ENCODE peak calls at places on chromosomes 1 and 21, in eight cellular contexts. V, I, Z, U, J, K, R and W are unnamed samples.

GRCh38 chr1:89519779-89520358 is 4.8 kb upstream of the LRRC8B start:
- DNase-seq in I (peak; percentile 26), R (no peak), U (no peak), V (no peak), Z (no peak), J (no peak), K (peak; percentile 32), W (peak; percentile 17)

GRCh38 chr1:118815909-118816308 is 172.2 kb downstream of the TBX15 start:
- DNase-seq in U (no peak), K (no peak), J (no peak), R (no peak), V (no peak), Z (no peak), I (no peak), W (no peak)

GRCh38 chr21:29486306-29486705 is 187.6 kb downstream of the BACH1 start:
- DNase-seq in I (no peak), J (no peak), V (no peak), U (no peak), Z (no peak), R (no peak), K (no peak), W (no peak)

GRCh38 chr1:44792736-44793502 is 4.9 kb upstream of the BEST4 start:
- DNase-seq in R (no peak), I (no peak), J (no peak), U (no peak), K (no peak), V (peak; percentile 55), Z (no peak), W (no peak)

GRCh38 chr1:159924025-159924790 is 1.1 kb downstream of the TAGLN2 start:
- DNase-seq in Z (peak; percentile 97), V (peak; percentile 96), I (peak; percentile 92), R (peak; percentile 58), U (peak; percentile 85), K (peak; percentile 24), J (peak; percentile 85), W (peak; percentile 90)

GRCh38 chr1:11799099-11799498 is 6.7 kb downstream of the MTHFR start:
- DNase-seq in V (no peak), U (no peak), R (no peak), Z (no peak), I (no peak), J (no peak), K (no peak), W (no peak)

GRCh38 chr1:42176902-42177519 is 12.5 kb upstream of the GUCA2A start:
- DNase-seq in I (peak; percentile 56), R (no peak), V (no peak), U (no peak), Z (no peak), J (no peak), K (peak; percentile 51), W (no peak)

GRCh38 chr1:114986286-114986685 is 43.3 kb upstream of the TSHB start:
- DNase-seq in R (no peak), U (no peak), K (no peak), Z (no peak), J (no peak), V (no peak), I (no peak), W (no peak)

GRCh38 chr1:3712573-3713535 is 39.4 kb upstream of the CCDC27 start:
- DNase-seq in I (no peak), Z (no peak), J (no peak), K (no peak), R (no peak), U (no peak), V (no peak), W (no peak)

GRCh38 chr1:183277821-183278735 is 92.0 kb downstream of the LAMC2 start:
- DNase-seq in V (no peak), K (no peak), R (no peak), I (no peak), U (peak; percentile 14), Z (no peak), J (no peak), W (no peak)

GRCh38 chr1:245822997-245823396 is 668.2 kb downstream of the KIF26B start:
- DNase-seq in Z (no peak), R (no peak), I (peak; percentile 55), J (no peak), U (no peak), K (peak; percentile 54), V (no peak), W (no peak)

GRCh38 chr1:103107696-103108524 is at the start of gene COL11A1:
- DNase-seq in V (no peak), U (no peak), I (no peak), Z (no peak), R (no peak), K (no peak), J (no peak), W (no peak)

GRCh38 chr1:90840323-90840722 is 123.2 kb upstream of the BARHL2 start:
- DNase-seq in I (no peak), K (no peak), V (no peak), Z (no peak), J (no peak), U (no peak), R (no peak), W (no peak)
- TF ChIP-seq EP300 in I (no peak), K (no peak), V (no peak), Z (no peak), J (no peak), U (no peak), R (no peak), W (no peak)

GRCh38 chr1:23198373-23198772 is 18.9 kb downstream of the HTR1D start:
- DNase-seq in V (no peak), Z (no peak), J (no peak), K (no peak), R (no peak), I (peak; percentile 84), U (no peak), W (no peak)
- TF ChIP-seq EP300 in V (no peak), Z (no peak), J (no peak), K (no peak), R (no peak), I (no peak), U (no peak), W (no peak)

GRCh38 chr1:162661336-162661735 is 29.1 kb downstream of the DDR2 start:
- DNase-seq in U (no peak), J (no peak), Z (peak; percentile 26), K (no peak), R (no peak), V (no peak), I (no peak), W (no peak)

GRCh38 chr1:162663589-162664030 is 31.3 kb downstream of the DDR2 start:
- DNase-seq in U (no peak), J (no peak), Z (peak; percentile 91), R (no peak), V (no peak), I (no peak), K (no peak), W (no peak)

GRCh38 chr1:162662013-162662412 is 29.7 kb downstream of the DDR2 start:
- DNase-seq in V (no peak), R (no peak), K (no peak), Z (no peak), I (no peak), J (no peak), U (no peak), W (no peak)

GRCh38 chr1:162660598-162660997 is 28.3 kb downstream of the DDR2 start:
- DNase-seq in I (no peak), U (no peak), V (no peak), Z (no peak), J (no peak), K (no peak), R (no peak), W (no peak)

DNA sequence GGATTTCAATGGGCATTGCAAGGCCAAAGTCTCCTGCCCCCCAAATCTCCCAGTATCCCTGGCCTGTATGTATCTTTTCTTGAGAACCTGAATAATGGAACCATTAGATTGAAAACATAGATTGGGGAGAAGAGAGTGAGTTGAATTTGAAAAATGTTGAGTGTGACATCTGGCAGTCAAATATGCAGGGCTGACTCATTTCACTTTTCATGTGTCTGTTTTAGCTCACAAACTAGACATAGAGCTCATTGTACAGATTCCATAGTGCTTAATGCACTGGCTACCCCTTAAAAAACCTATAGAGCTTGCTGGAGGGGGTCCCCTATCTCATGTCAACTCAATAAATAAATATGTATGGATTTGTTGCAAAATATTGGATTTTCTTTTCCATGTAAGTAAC is 30.8 kb downstream of the DDR2 start:
- DNase-seq in V (no peak), Z (no peak), K (no peak), U (no peak), R (no peak), J (no peak), I (no peak), W (no peak)
- TF ChIP-seq EP300 in V (no peak), Z (no peak), K (no peak), U (no peak), R (no peak), J (no peak), I (no peak), W (no peak)

GRCh38 chr1:35768350-35769187 is 1.2 kb downstream of the CLSPN start:
- DNase-seq in V (no peak), K (no peak), U (no peak), I (peak; percentile 10), J (no peak), R (no peak), Z (no peak), W (no peak)
- TF ChIP-seq EP300 in V (no peak), K (no peak), U (no peak), I (no peak), J (no peak), R (no peak), Z (no peak), W (no peak)

DNA sequence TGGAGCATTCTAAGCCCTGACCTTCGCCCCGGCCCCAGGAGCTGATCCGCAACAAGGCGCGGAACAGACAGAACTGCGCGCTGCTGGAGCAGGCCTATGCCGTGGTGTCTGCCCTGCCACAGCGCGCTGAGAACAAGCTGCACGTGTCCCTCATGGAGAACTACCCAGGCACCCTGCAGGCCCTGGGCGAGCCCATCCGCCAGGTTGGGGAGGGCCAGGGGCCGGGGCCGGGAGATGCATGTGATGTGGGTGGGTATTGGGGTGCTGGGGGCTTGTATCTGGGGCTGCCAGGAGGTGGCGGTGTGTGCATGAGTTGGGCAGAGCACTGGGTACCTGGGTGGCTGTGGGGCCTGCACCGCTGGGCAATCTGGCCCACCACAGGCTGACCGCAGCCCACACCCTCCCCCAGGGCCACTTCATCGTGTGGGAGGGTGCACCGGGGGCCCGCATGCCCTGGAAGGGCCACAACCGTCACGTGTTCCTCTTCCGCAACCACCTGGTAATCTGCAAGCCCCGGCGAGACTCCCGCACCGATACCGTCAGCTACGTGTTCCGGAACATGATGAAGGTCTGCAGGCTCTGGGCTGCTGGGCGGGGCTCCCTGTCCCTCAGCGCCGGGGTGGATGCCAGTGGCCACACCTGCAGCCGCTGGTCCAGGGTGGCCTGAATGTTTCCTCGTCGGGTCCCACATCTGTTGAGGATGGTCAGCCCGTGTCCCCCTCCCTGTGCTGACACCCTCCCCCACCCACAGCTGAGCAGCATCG is 65.8 kb downstream of the TRIM11 start:
- DNase-seq in R (peak; percentile 23), K (no peak), I (no peak), Z (no peak), J (peak; percentile 8), U (no peak), V (peak; percentile 79), W (peak; percentile 9)
- TF ChIP-seq EP300 in R (no peak), K (no peak), I (no peak), Z (no peak), J (no peak), U (no peak), V (no peak), W (no peak)

GRCh38 chr1:175072131-175072941 is 4.7 kb downstream of the TNN start:
- DNase-seq in J (no peak), V (no peak), R (no peak), I (no peak), Z (peak; percentile 92), U (no peak), K (no peak), W (peak; percentile 12)
- TF ChIP-seq EP300 in J (peak; percentile 6), V (no peak), R (no peak), I (no peak), Z (no peak), U (no peak), K (no peak), W (no peak)